ENCODE peak calls at places on chromosomes 5 and 9, in eight cellular contexts. O is GOT3, Y is ELR, B is A549, H is choroid plexus epithelial cell, C is ureter, V is left cardiac atrium, D is GM19239. M is an unnamed sample.

GRCh38 chr5:14421851-14422250 is 159.7 kb upstream of the OTULINL start:
- DNase-seq in H (no peak), B (no peak), O (no peak), V (no peak), Y (no peak), D (no peak), C (no peak), M (no peak)

GRCh38 chr9:26656003-26656940 is 236.3 kb downstream of the CAAP1 start:
- DNase-seq in D (no peak), H (peak), C (no peak), B (peak), V (no peak), Y (peak), O (no peak), M (no peak)

GRCh38 chr9:78122631-78123030 is 91.0 kb upstream of the GNAQ start:
- DNase-seq in C (no peak), B (no peak), Y (peak), O (no peak), V (no peak), H (peak), D (no peak), M (no peak)

GRCh38 chr9:87502446-87503232 is 5.0 kb downstream of the DAPK1 start:
- DNase-seq in Y (no peak), H (no peak), D (no peak), C (no peak), V (no peak), B (no peak), O (no peak), M (no peak)

GRCh38 chr9:121259498-121259897 is 8.5 kb upstream of the GSN start:
- DNase-seq in V (no peak), Y (no peak), B (no peak), O (no peak), H (no peak), D (no peak), C (no peak), M (no peak)

GRCh38 chr9:137694962-137695875 is 76.4 kb downstream of the EHMT1 start:
- DNase-seq in C (no peak), Y (peak), B (peak), O (no peak), H (peak), D (no peak), V (peak), M (no peak)

GRCh38 chr5:170769236-170769635 is 14.3 kb upstream of the GABRP start:
- DNase-seq in O (no peak), V (no peak), Y (no peak), C (no peak), B (no peak), H (no peak), D (no peak), M (no peak)

GRCh38 chr5:83475540-83476469 is 4.3 kb downstream of the VCAN start:
- DNase-seq in D (no peak), C (no peak), Y (peak), O (no peak), B (peak), H (peak), V (no peak), M (no peak)

GRCh38 chr5:74148321-74148720 is 492.2 kb downstream of the ENC1 start:
- DNase-seq in Y (no peak), V (no peak), B (no peak), H (no peak), D (no peak), O (no peak), C (no peak), M (no peak)

GRCh38 chr5:150301901-150302300 is 804 bp downstream of the ARSI start:
- DNase-seq in H (no peak), O (no peak), Y (no peak), D (no peak), V (no peak), C (no peak), B (no peak), M (no peak)

GRCh38 chr9:37650873-37651768 is at the start of gene FRMPD1:
- DNase-seq in Y (peak), B (peak), C (peak), D (peak), O (no peak), H (peak), V (peak), M (peak)

GRCh38 chr5:36305571-36306326 is 4.0 kb upstream of the RANBP3L start:
- DNase-seq in B (peak), O (no peak), D (peak), Y (peak), H (peak), V (peak), C (peak), M (no peak)

GRCh38 chr5:126846344-126846743 is 69.4 kb downstream of the LMNB1 start:
- DNase-seq in C (no peak), Y (peak), D (no peak), H (peak), V (no peak), O (no peak), B (no peak), M (no peak)

GRCh38 chr5:131019601-131020315 is 145.3 kb downstream of the HINT1 start:
- DNase-seq in Y (no peak), O (no peak), D (no peak), V (no peak), C (no peak), H (no peak), B (peak), M (no peak)

GRCh38 chr5:155936520-155937406 is 390.2 kb upstream of the SGCD start:
- DNase-seq in Y (no peak), V (no peak), D (no peak), C (no peak), H (no peak), O (no peak), B (no peak), M (no peak)

GRCh38 chr9:96688215-96688614 is 33.1 kb upstream of the PRXL2C start:
- DNase-seq in C (no peak), B (no peak), Y (no peak), O (no peak), D (no peak), V (no peak), H (no peak), M (no peak)

GRCh38 chr9:118782790-118783463 is 586.3 kb downstream of the BRINP1 start:
- DNase-seq in Y (no peak), D (no peak), C (no peak), B (no peak), H (no peak), O (no peak), V (no peak), M (no peak)

GRCh38 chr5:4921929-4922328 is 218.2 kb upstream of the ADAMTS16 start:
- DNase-seq in B (no peak), D (no peak), C (no peak), Y (no peak), V (no peak), O (no peak), H (no peak), M (no peak)

GRCh38 chr5:15717002-15717401 is 217.0 kb downstream of the FBXL7 start:
- DNase-seq in C (no peak), B (no peak), V (no peak), H (no peak), D (no peak), O (no peak), Y (peak), M (no peak)

GRCh38 chr9:22722492-22722891 is 275.9 kb downstream of the DMRTA1 start:
- DNase-seq in H (no peak), V (no peak), B (no peak), D (no peak), Y (peak), C (no peak), O (no peak), M (no peak)

M was measured in ascending aorta.